ENCODE peak calls at places on chromosome 14, in six cellular contexts. One of them, this sample, is unnamed.
A peak's percentile ranks its signal among the peaks of the same experiment; 100 is the strongest.

GRCh38 chr14:100140452-100141132 is 18.9 kb downstream of the DEGS2 start:
- DNase-seq in GM12878: no peak
- DNase-seq in H1: peak; percentile 78
- DNase-seq in HepG2: peak; percentile 82
- DNase-seq in GM12891: no peak
- DNase-seq in K562: peak; percentile 89
- DNase-seq in this sample: no peak

GRCh38 chr14:73789996-73790581 is 61.5 kb upstream of the PTGR2 start:
- DNase-seq in GM12878: no peak
- DNase-seq in H1: no peak
- DNase-seq in HepG2: no peak
- DNase-seq in GM12891: no peak
- DNase-seq in K562: no peak
- DNase-seq in this sample: no peak

GRCh38 chr14:30874999-30875787 is 834 bp downstream of the COCH start:
- DNase-seq in GM12878: no peak
- DNase-seq in H1: peak; percentile 77
- DNase-seq in HepG2: no peak
- DNase-seq in GM12891: no peak
- DNase-seq in K562: peak; percentile 34
- DNase-seq in this sample: peak; percentile 28

GRCh38 chr14:68784298-68784910 is 8.5 kb downstream of the ZFP36L1 start:
- DNase-seq in GM12878: no peak
- DNase-seq in H1: peak; percentile 49
- DNase-seq in HepG2: peak; percentile 99
- DNase-seq in GM12891: no peak
- DNase-seq in K562: no peak
- DNase-seq in this sample: no peak

GRCh38 chr14:78835052-78835451 is 664.9 kb downstream of the NRXN3 start:
- DNase-seq in GM12878: no peak
- DNase-seq in H1: no peak
- DNase-seq in HepG2: no peak
- DNase-seq in GM12891: no peak
- DNase-seq in K562: no peak
- DNase-seq in this sample: no peak

GRCh38 chr14:20489093-20489994 is 16.0 kb upstream of the RNASE10 start:
- DNase-seq in GM12878: peak; percentile 72
- DNase-seq in H1: no peak
- DNase-seq in HepG2: peak; percentile 78
- DNase-seq in GM12891: no peak
- DNase-seq in K562: no peak
- DNase-seq in this sample: no peak

GRCh38 chr14:87034680-87035079 is 958.3 kb downstream of the GALC start:
- DNase-seq in GM12878: no peak
- DNase-seq in H1: no peak
- DNase-seq in HepG2: no peak
- DNase-seq in GM12891: no peak
- DNase-seq in K562: no peak
- DNase-seq in this sample: no peak

GRCh38 chr14:88248606-88249005 is 74.5 kb downstream of the KCNK10 start:
- DNase-seq in GM12878: no peak
- DNase-seq in H1: no peak
- DNase-seq in HepG2: no peak
- DNase-seq in GM12891: no peak
- DNase-seq in K562: no peak
- DNase-seq in this sample: no peak

GRCh38 chr14:75566321-75566720 is 12.1 kb upstream of the FLVCR2 start:
- DNase-seq in GM12878: no peak
- DNase-seq in H1: no peak
- DNase-seq in HepG2: no peak
- DNase-seq in GM12891: no peak
- DNase-seq in K562: no peak
- DNase-seq in this sample: no peak

GRCh38 chr14:74546416-74546815 is 52.9 kb downstream of the ISCA2 start:
- DNase-seq in GM12878: no peak
- DNase-seq in H1: no peak
- DNase-seq in HepG2: no peak
- DNase-seq in GM12891: no peak
- DNase-seq in K562: no peak
- DNase-seq in this sample: no peak

GRCh38 chr14:74579447-74580274 is 32.4 kb downstream of the LTBP2 start:
- DNase-seq in GM12878: no peak
- DNase-seq in H1: no peak
- DNase-seq in HepG2: peak; percentile 12
- DNase-seq in GM12891: no peak
- DNase-seq in K562: no peak
- DNase-seq in this sample: no peak

GRCh38 chr14:39581474-39581873 is 149.2 kb upstream of the FBXO33 start:
- DNase-seq in GM12878: no peak
- DNase-seq in H1: no peak
- DNase-seq in HepG2: no peak
- DNase-seq in GM12891: no peak
- DNase-seq in K562: no peak
- DNase-seq in this sample: no peak

GRCh38 chr14:69877492-69877891 is 1.7 kb upstream of the SMOC1 start:
- DNase-seq in GM12878: no peak
- DNase-seq in H1: no peak
- DNase-seq in HepG2: no peak
- DNase-seq in GM12891: no peak
- DNase-seq in K562: peak; percentile 23
- DNase-seq in this sample: no peak

GRCh38 chr14:80638620-80639215 is 302.8 kb downstream of the CEP128 start:
- DNase-seq in GM12878: no peak
- DNase-seq in H1: no peak
- DNase-seq in HepG2: no peak
- DNase-seq in GM12891: no peak
- DNase-seq in K562: no peak
- DNase-seq in this sample: no peak

GRCh38 chr14:22047105-22047504 is 373.5 kb upstream of the OR4E1 start:
- DNase-seq in GM12878: no peak
- DNase-seq in H1: no peak
- DNase-seq in HepG2: peak; percentile 70
- DNase-seq in GM12891: no peak
- DNase-seq in K562: peak; percentile 13
- DNase-seq in this sample: no peak

GRCh38 chr14:28635387-28635786 is 131.2 kb upstream of the FOXG1 start:
- DNase-seq in GM12878: no peak
- DNase-seq in H1: no peak
- DNase-seq in HepG2: peak; percentile 39
- DNase-seq in GM12891: no peak
- DNase-seq in K562: peak; percentile 16
- DNase-seq in this sample: no peak

GRCh38 chr14:71243697-71244096 is 336.4 kb downstream of the PCNX1 start:
- DNase-seq in GM12878: no peak
- DNase-seq in H1: no peak
- DNase-seq in HepG2: no peak
- DNase-seq in GM12891: no peak
- DNase-seq in K562: no peak
- DNase-seq in this sample: no peak

GRCh38 chr14:25049127-25049558 is 804 bp downstream of the STXBP6 start:
- DNase-seq in GM12878: no peak
- DNase-seq in H1: peak; percentile 76
- DNase-seq in HepG2: no peak
- DNase-seq in GM12891: no peak
- DNase-seq in K562: no peak
- DNase-seq in this sample: no peak

GRCh38 chr14:75283884-75284563 is 5.4 kb downstream of the FOS start:
- DNase-seq in GM12878: no peak
- DNase-seq in H1: no peak
- DNase-seq in HepG2: peak; percentile 44
- DNase-seq in GM12891: no peak
- DNase-seq in K562: peak; percentile 78
- DNase-seq in this sample: no peak

GRCh38 chr14:34665785-34666425 is 36.0 kb upstream of the SNX6 start:
- DNase-seq in GM12878: no peak
- DNase-seq in H1: no peak
- DNase-seq in HepG2: no peak
- DNase-seq in GM12891: no peak
- DNase-seq in K562: peak; percentile 20
- DNase-seq in this sample: no peak

GRCh38 chr14:105059035-105059916 is 6.0 kb downstream of the GPR132 start:
- DNase-seq in GM12878: no peak
- DNase-seq in H1: peak; percentile 73
- DNase-seq in HepG2: no peak
- DNase-seq in GM12891: peak; percentile 28
- DNase-seq in K562: no peak
- DNase-seq in this sample: no peak

GRCh38 chr14:74710477-74710876 is 2.4 kb downstream of the AREL1 start:
- DNase-seq in GM12878: no peak
- DNase-seq in H1: no peak
- DNase-seq in HepG2: no peak
- DNase-seq in GM12891: no peak
- DNase-seq in K562: peak; percentile 58
- DNase-seq in this sample: no peak

GRCh38 chr14:93160353-93160801 is 24.3 kb downstream of the MOAP1 start:
- DNase-seq in GM12878: no peak
- DNase-seq in H1: no peak
- DNase-seq in HepG2: no peak
- DNase-seq in GM12891: no peak
- DNase-seq in K562: peak; percentile 70
- DNase-seq in this sample: no peak

GRCh38 chr14:91059576-91060471 is 617 bp downstream of the RPS6KA5 start:
- DNase-seq in GM12878: no peak
- DNase-seq in H1: peak; percentile 77
- DNase-seq in HepG2: peak; percentile 14
- DNase-seq in GM12891: peak; percentile 39
- DNase-seq in K562: peak; percentile 28
- DNase-seq in this sample: peak; percentile 41

GRCh38 chr14:54570047-54570446 is 3.1 kb downstream of the SAMD4A start:
- DNase-seq in GM12878: no peak
- DNase-seq in H1: no peak
- DNase-seq in HepG2: no peak
- DNase-seq in GM12891: no peak
- DNase-seq in K562: no peak
- DNase-seq in this sample: no peak

GRCh38 chr14:51922624-51923023 is 62.2 kb downstream of the GNG2 start:
- DNase-seq in GM12878: no peak
- DNase-seq in H1: no peak
- DNase-seq in HepG2: no peak
- DNase-seq in GM12891: no peak
- DNase-seq in K562: no peak
- DNase-seq in this sample: no peak

GRCh38 chr14:51912112-51912786 is 51.8 kb downstream of the GNG2 start:
- DNase-seq in GM12878: no peak
- DNase-seq in H1: no peak
- DNase-seq in HepG2: no peak
- DNase-seq in GM12891: no peak
- DNase-seq in K562: no peak
- DNase-seq in this sample: no peak

GRCh38 chr14:51921026-51921425 is 60.6 kb downstream of the GNG2 start:
- DNase-seq in GM12878: no peak
- DNase-seq in H1: no peak
- DNase-seq in HepG2: no peak
- DNase-seq in GM12891: no peak
- DNase-seq in K562: no peak
- DNase-seq in this sample: no peak

GRCh38 chr14:51914310-51914709 is 53.9 kb downstream of the GNG2 start:
- DNase-seq in GM12878: no peak
- DNase-seq in H1: no peak
- DNase-seq in HepG2: no peak
- DNase-seq in GM12891: no peak
- DNase-seq in K562: no peak
- DNase-seq in this sample: no peak

GRCh38 chr14:51917186-51917585 is 56.8 kb downstream of the GNG2 start:
- DNase-seq in GM12878: no peak
- DNase-seq in H1: no peak
- DNase-seq in HepG2: no peak
- DNase-seq in GM12891: no peak
- DNase-seq in K562: no peak
- DNase-seq in this sample: no peak
- TF ChIP-seq TAF1 in GM12878: no peak
- TF ChIP-seq TAF1 in H1: no peak
- TF ChIP-seq TAF1 in HepG2: no peak
- TF ChIP-seq TAF1 in GM12891: no peak
- TF ChIP-seq TAF1 in K562: no peak
- TF ChIP-seq TAF1 in this sample: no peak

DNA sequence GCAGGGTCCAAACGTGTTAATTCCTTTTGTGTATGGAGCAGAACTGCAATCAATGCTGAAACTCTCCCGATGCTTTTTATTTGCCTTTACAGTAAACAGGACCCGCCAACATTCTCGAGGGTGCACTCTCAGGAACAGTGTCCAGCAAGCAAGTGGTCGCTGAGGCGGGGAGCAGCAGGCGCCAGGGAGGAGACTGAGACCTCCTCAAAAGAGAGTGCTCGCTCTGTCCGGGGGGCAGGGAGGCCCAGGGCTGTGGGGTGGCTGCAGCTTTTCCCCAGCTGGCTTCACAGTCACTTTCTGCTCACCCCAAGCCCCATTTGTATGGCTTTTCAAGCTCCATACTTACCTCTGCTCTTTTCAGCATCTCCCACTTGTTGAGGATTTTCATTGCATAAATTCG is 49.2 kb downstream of the CDC42BPB start:
- DNase-seq in GM12878: no peak
- DNase-seq in H1: no peak
- DNase-seq in HepG2: no peak
- DNase-seq in GM12891: no peak
- DNase-seq in K562: no peak
- DNase-seq in this sample: no peak
- TF ChIP-seq POLR2A in GM12878: no peak
- TF ChIP-seq POLR2A in H1: no peak
- TF ChIP-seq POLR2A in HepG2: no peak
- TF ChIP-seq POLR2A in GM12891: no peak
- TF ChIP-seq POLR2A in K562: no peak
- TF ChIP-seq POLR2A in this sample: no peak

GRCh38 chr14:23529016-23529740 is 22.4 kb downstream of the ZFHX2 start:
- DNase-seq in GM12878: no peak
- DNase-seq in H1: no peak
- DNase-seq in HepG2: no peak
- DNase-seq in GM12891: no peak
- DNase-seq in K562: no peak
- DNase-seq in this sample: no peak
- TF ChIP-seq TAF1 in GM12878: no peak
- TF ChIP-seq TAF1 in H1: no peak
- TF ChIP-seq TAF1 in HepG2: no peak
- TF ChIP-seq TAF1 in GM12891: no peak
- TF ChIP-seq TAF1 in K562: no peak
- TF ChIP-seq TAF1 in this sample: no peak

GRCh38 chr14:33534636-33535035 is 416.2 kb downstream of the EGLN3 start:
- DNase-seq in GM12878: no peak
- DNase-seq in H1: no peak
- DNase-seq in HepG2: no peak
- DNase-seq in GM12891: no peak
- DNase-seq in K562: no peak
- DNase-seq in this sample: no peak

GRCh38 chr14:33530358-33530757 is 420.5 kb downstream of the EGLN3 start:
- DNase-seq in GM12878: no peak
- DNase-seq in H1: no peak
- DNase-seq in HepG2: no peak
- DNase-seq in GM12891: no peak
- DNase-seq in K562: no peak
- DNase-seq in this sample: no peak

GRCh38 chr14:33528655-33529054 is 422.2 kb downstream of the EGLN3 start:
- DNase-seq in GM12878: no peak
- DNase-seq in H1: no peak
- DNase-seq in HepG2: no peak
- DNase-seq in GM12891: no peak
- DNase-seq in K562: no peak
- DNase-seq in this sample: no peak

GRCh38 chr14:33529773-33530172 is 421.1 kb downstream of the EGLN3 start:
- DNase-seq in GM12878: no peak
- DNase-seq in H1: no peak
- DNase-seq in HepG2: no peak
- DNase-seq in GM12891: no peak
- DNase-seq in K562: no peak
- DNase-seq in this sample: no peak

GRCh38 chr14:33532581-33532980 is 418.3 kb downstream of the EGLN3 start:
- DNase-seq in GM12878: no peak
- DNase-seq in H1: no peak
- DNase-seq in HepG2: no peak
- DNase-seq in GM12891: no peak
- DNase-seq in K562: no peak
- DNase-seq in this sample: no peak
- TF ChIP-seq POLR2A in GM12878: no peak
- TF ChIP-seq POLR2A in H1: no peak
- TF ChIP-seq POLR2A in HepG2: no peak
- TF ChIP-seq POLR2A in GM12891: no peak
- TF ChIP-seq POLR2A in K562: no peak
- TF ChIP-seq POLR2A in this sample: no peak

This sample was measured in GM12892.